ENCODE peak calls at places on chromosomes 16 and 17, in five cellular contexts. F is body of pancreas, X is A549, Y is left ventricle myocardium inferior, A is ascending aorta. R is an unnamed sample.

GRCh38 chr16:60259956-60260355 is 1525.8 kb upstream of the GOT2 start:
- DNase-seq in F (no peak), X (no peak), Y (no peak), A (no peak), R (no peak)

GRCh38 chr17:66949501-66949900 is 15.0 kb upstream of the CACNG4 start:
- DNase-seq in F (no peak), X (no peak), Y (no peak), A (no peak), R (no peak)

GRCh38 chr17:33927732-33928133 is 327.4 kb upstream of the CCL2 start:
- DNase-seq in F (no peak), X (no peak), Y (no peak), A (no peak), R (peak; percentile 40)

GRCh38 chr17:72205357-72205756 is 84.5 kb downstream of the SOX9 start:
- DNase-seq in F (no peak), X (no peak), Y (no peak), A (no peak), R (no peak)

GRCh38 chr16:80680046-80680445 is 124.4 kb downstream of the CDYL2 start:
- DNase-seq in F (no peak), X (no peak), Y (no peak), A (no peak), R (no peak)

GRCh38 chr17:80774643-80775281 is 216.9 kb upstream of the CHMP6 start:
- DNase-seq in F (no peak), X (no peak), Y (no peak), A (peak; percentile 58), R (no peak)

GRCh38 chr16:83771306-83771942 is 36.4 kb upstream of the HSBP1 start:
- DNase-seq in F (peak; percentile 29), X (no peak), Y (peak; percentile 78), A (peak; percentile 69), R (no peak)

GRCh38 chr16:84460406-84461028 is 43.9 kb downstream of the MEAK7 start:
- DNase-seq in F (no peak), X (no peak), Y (no peak), A (no peak), R (no peak)

GRCh38 chr17:56661906-56662305 is 68.4 kb downstream of the NOG start:
- DNase-seq in F (no peak), X (peak; percentile 18), Y (no peak), A (no peak), R (no peak)

GRCh38 chr17:17523001-17523713 is 27.0 kb upstream of the RASD1 start:
- DNase-seq in F (peak; percentile 68), X (no peak), Y (no peak), A (no peak), R (no peak)

GRCh38 chr17:269616-270514 is 82.7 kb downstream of the RPH3AL start:
- DNase-seq in F (no peak), X (no peak), Y (no peak), A (peak; percentile 21), R (no peak)

GRCh38 chr16:77306050-77306616 is 106.9 kb downstream of the SYCE1L start:
- DNase-seq in F (no peak), X (no peak), Y (no peak), A (no peak), R (no peak)

GRCh38 chr16:79269211-79269863 is 331.2 kb downstream of the MAF start:
- DNase-seq in F (no peak), X (no peak), Y (no peak), A (no peak), R (no peak)

GRCh38 chr16:86517652-86518258 is 7.4 kb downstream of the FOXF1 start:
- DNase-seq in F (peak; percentile 54), X (peak; percentile 63), Y (peak; percentile 51), A (no peak), R (no peak)

GRCh38 chr17:80007009-80007752 is 28.5 kb downstream of the TBC1D16 start:
- DNase-seq in F (no peak), X (no peak), Y (no peak), A (no peak), R (no peak)

GRCh38 chr17:73430848-73431247 is 119.0 kb upstream of the CDC42EP4 start:
- DNase-seq in F (no peak), X (no peak), Y (no peak), A (no peak), R (no peak)

GRCh38 chr17:79192503-79193500 is 118.2 kb downstream of the ENGASE start:
- DNase-seq in F (peak; percentile 26), X (no peak), Y (peak; percentile 29), A (no peak), R (peak; percentile 18)

GRCh38 chr17:66426397-66427033 is 124.1 kb downstream of the PRKCA start:
- DNase-seq in F (no peak), X (peak; percentile 59), Y (no peak), A (no peak), R (no peak)

GRCh38 chr16:49468611-49469322 is 95.2 kb downstream of the C16orf78 start:
- DNase-seq in F (no peak), X (no peak), Y (no peak), A (no peak), R (no peak)

GRCh38 chr17:80005360-80006338 is 30.0 kb downstream of the TBC1D16 start:
- DNase-seq in F (peak; percentile 60), X (peak; percentile 60), Y (no peak), A (peak; percentile 76), R (no peak)

GRCh38 chr16:19071811-19072777 is 4.7 kb downstream of the COQ7 start:
- DNase-seq in F (peak; percentile 66), X (peak; percentile 77), Y (peak; percentile 37), A (peak; percentile 69), R (peak; percentile 77)

GRCh38 chr16:426115-426905 is 861 bp downstream of the RAB11FIP3 start:
- DNase-seq in F (peak; percentile 88), X (no peak), Y (no peak), A (no peak), R (no peak)

GRCh38 chr16:69381231-69381630 is 4.6 kb downstream of the TERF2 start:
- DNase-seq in F (no peak), X (no peak), Y (no peak), A (no peak), R (no peak)

GRCh38 chr16:67241008-67241900 is 6.0 kb downstream of the FHOD1 start:
- DNase-seq in F (peak; percentile 60), X (peak; percentile 74), Y (peak; percentile 81), A (peak; percentile 83), R (peak; percentile 84)

GRCh38 chr16:22313141-22313781 is 16.1 kb downstream of the POLR3E start:
- DNase-seq in F (no peak), X (no peak), Y (no peak), A (peak; percentile 56), R (no peak)

GRCh38 chr17:43907425-43907981 is at the start of gene MPP2:
- DNase-seq in F (peak; percentile 53), X (peak; percentile 71), Y (peak; percentile 72), A (peak; percentile 87), R (no peak)

GRCh38 chr16:86994215-86994614 is 323.0 kb downstream of the C16orf95 start:
- DNase-seq in F (no peak), X (no peak), Y (no peak), A (no peak), R (no peak)

GRCh38 chr16:58417035-58417434 is 24.8 kb downstream of the GINS3 start:
- DNase-seq in F (no peak), X (no peak), Y (no peak), A (no peak), R (no peak)

GRCh38 chr16:70711211-70711978 is 25.5 kb upstream of the MTSS2 start:
- DNase-seq in F (no peak), X (no peak), Y (no peak), A (no peak), R (no peak)

DNA sequence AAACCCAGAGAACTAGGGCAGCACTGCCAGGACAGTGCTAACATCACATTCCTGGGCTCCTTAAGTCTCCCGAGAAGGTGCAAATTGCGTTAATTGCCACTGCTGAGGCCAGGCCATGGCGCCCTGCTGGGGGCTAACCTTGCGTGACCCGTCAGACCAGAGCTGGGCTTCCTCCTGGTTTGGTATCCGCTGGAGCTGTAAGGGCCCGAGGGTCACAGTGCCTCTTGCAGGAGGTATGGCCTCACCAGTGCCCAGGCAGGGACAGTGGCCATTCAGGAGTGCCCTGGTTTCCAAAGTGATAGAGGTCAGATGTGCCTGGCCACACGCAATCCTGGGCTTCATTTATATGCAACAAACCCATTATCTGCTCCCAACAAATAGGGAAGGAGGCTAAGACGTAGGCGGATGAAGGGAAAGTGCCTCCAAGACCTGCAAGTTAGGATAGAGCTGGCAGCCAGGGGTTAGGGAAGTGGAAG is 17.7 kb upstream of the ADCY9 start:
- DNase-seq in F (no peak), X (no peak), Y (no peak), A (no peak), R (no peak)
- H3K27ac ChIP-seq in F (no peak overlapping the region), X (no peak overlapping the region), Y (no peak overlapping the region), A (no peak overlapping the region), R (no peak overlapping the region)

DNA sequence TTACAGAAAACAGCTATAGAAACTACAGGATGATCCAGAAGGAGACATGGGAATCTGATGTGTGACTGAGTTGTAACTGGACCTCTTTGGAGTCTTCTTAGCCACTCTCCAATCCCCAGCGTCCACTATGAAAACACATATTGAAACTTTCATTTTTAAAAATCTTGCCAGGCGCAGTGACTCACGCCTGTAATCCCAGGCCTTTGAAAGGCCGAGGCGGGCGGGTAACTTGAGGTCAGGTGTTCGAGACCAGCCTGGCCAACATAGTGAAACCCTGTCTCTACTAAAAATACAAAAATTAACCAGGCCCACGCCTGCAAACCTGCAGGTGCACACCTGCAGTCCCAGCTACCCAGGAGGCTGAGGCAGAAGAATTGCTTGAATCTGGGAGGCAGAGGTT is 53.3 kb downstream of the HIC1 start:
- DNase-seq in F (no peak), X (no peak), Y (no peak), A (no peak), R (no peak)
- H3K27ac ChIP-seq in F (no peak overlapping the region), X (no peak overlapping the region), Y (peak overlapping the region; percentile 80), A (peak overlapping the region; percentile 51), R (no peak overlapping the region)

GRCh38 chr16:56997264-56997663 is 7.9 kb downstream of the NLRC5 start:
- DNase-seq in F (no peak), X (no peak), Y (no peak), A (no peak), R (no peak)
- H3K27ac ChIP-seq in F (no peak overlapping the region), X (no peak overlapping the region), Y (no peak overlapping the region), A (no peak overlapping the region), R (no peak overlapping the region)

GRCh38 chr17:39706383-39706782 is 6.5 kb downstream of the ERBB2 start:
- DNase-seq in F (no peak), X (no peak), Y (no peak), A (no peak), R (no peak)
- H3K27ac ChIP-seq in F (peak overlapping the region; percentile 95), X (no peak overlapping the region), Y (peak overlapping the region; percentile 90), A (peak overlapping the region; percentile 83), R (peak overlapping the region; percentile 68)

DNA sequence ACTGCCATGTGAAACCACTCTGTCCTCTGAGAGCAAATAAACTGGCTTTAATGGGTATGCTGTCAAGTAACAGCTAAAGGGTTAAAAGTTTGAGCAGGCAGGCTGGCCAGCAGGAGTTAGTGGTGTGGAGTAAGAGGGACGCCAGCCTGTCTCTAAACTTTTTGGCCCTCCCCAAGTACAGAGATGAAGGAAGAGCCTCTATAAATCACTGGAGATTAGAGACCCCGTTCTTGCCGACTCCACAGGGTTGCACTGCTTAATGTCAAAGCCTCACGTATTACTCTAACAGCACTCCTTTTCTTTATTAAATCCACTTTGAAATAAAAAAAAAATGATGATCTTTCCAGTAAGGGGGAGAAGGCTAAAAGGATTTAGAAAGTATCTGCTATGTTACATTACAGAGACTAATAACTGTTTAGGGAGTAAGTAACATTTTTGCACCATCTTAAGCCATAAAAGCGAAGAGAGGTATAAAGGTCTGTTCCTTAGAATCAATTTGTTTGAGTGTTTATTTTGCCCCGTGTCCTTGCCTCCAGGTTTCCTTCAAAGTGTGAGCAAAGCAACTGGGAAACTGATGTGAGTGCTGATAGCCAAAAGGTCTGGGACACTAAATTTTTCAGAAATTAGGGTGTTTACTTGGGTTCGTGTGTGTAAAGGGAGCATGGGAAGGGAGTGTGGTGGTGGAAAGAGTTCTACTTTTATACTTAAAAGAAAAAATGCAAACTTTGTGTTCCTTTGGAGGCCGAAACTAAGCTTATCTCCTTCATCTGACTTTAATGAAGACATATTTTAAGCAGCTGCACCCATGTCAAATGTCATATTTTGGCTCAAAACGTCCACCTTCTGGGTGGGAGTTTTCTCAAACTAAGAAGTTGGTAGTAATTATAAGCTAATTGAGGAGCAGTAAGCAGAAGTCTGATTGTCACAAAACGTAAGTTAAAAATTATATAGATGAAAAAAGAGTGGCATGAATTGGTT is 109.9 kb upstream of the TBX2 start:
- DNase-seq in F (no peak), X (no peak), Y (no peak), A (no peak), R (no peak)
- H3K27ac ChIP-seq in F (no peak overlapping the region), X (no peak overlapping the region), Y (peak overlapping the region; percentile 10), A (no peak overlapping the region), R (no peak overlapping the region)

R was measured in PC-9.